ENCODE peak calls at places on chromosomes 13 and 19, in four cellular contexts. M is activated effector memory CD4-positive, alpha-beta T cell treated with Interleukin-2 at 50 U/mL for 16 hours; T is psoas muscle; Q is M059J. C is an unnamed sample.
A peak's percentile ranks its signal among the peaks of the same experiment; 100 is the strongest.

GRCh38 chr13:54852831-54853230 is 1824.2 kb downstream of the OLFM4 start:
- DNase-seq in Q (no peak), M (no peak), T (no peak), C (no peak)

GRCh38 chr13:45055902-45056648 is 64.2 kb upstream of the GTF2F2 start:
- DNase-seq in M (no peak), T (no peak), Q (peak; percentile 88), C (peak; percentile 69)

GRCh38 chr13:61880576-61881283 is 465.1 kb upstream of the PCDH20 start:
- DNase-seq in Q (no peak), T (no peak), M (no peak), C (no peak)

GRCh38 chr13:48574036-48574796 is 41.3 kb upstream of the RCBTB2 start:
- DNase-seq in Q (no peak), M (no peak), T (no peak), C (no peak)

GRCh38 chr13:34347784-34348573 is 530.0 kb downstream of the RFC3 start:
- DNase-seq in M (no peak), T (no peak), Q (no peak), C (no peak)

GRCh38 chr13:46350003-46350402 is 37.0 kb downstream of the RUBCNL start:
- DNase-seq in T (no peak), Q (no peak), M (no peak), C (no peak)

GRCh38 chr19:29872224-29872731 is 60.5 kb downstream of the CCNE1 start:
- DNase-seq in M (no peak), Q (no peak), T (no peak), C (no peak)

GRCh38 chr13:76667551-76667950 is 218.7 kb downstream of the KCTD12 start:
- DNase-seq in T (no peak), M (no peak), Q (peak; percentile 18), C (no peak)

GRCh38 chr13:95627590-95627989 is 16.9 kb downstream of the DZIP1 start:
- DNase-seq in M (no peak), T (no peak), Q (peak; percentile 13), C (no peak)

GRCh38 chr19:9205506-9206113 is 13.8 kb downstream of the OR7D4 start:
- DNase-seq in Q (peak; percentile 59), M (peak; percentile 41), T (peak; percentile 61), C (peak; percentile 55)

GRCh38 chr13:20451397-20451796 is 74.3 kb downstream of the CRYL1 start:
- DNase-seq in T (no peak), M (no peak), Q (no peak), C (no peak)

GRCh38 chr19:16161848-16162247 is 11.5 kb downstream of the CIB3 start:
- DNase-seq in T (no peak), M (no peak), Q (peak; percentile 92), C (peak; percentile 90)

GRCh38 chr13:99061411-99061810 is 83.5 kb upstream of the DOCK9 start:
- DNase-seq in M (no peak), T (no peak), Q (no peak), C (no peak)

GRCh38 chr13:38264363-38265134 is 85.1 kb upstream of the UFM1 start:
- DNase-seq in M (no peak), Q (no peak), T (no peak), C (no peak)

C was measured in Daoy.